ENCODE peak calls at places on chromosomes 5 and 9, in six cellular contexts. One of them, this sample, is unnamed.

GRCh38 chr5:156595132-156595787 is 254.8 kb upstream of the PPP1R2B start:
- DNase-seq in choroid plexus epithelial cell: no peak
- DNase-seq in NB4: no peak
- DNase-seq in AG09309: no peak
- DNase-seq in fibroblast of the aortic adventitia: no peak
- DNase-seq in astrocyte of the cerebellum: no peak
- DNase-seq in this sample: no peak

GRCh38 chr5:98902733-98903132 is 26.1 kb downstream of the CHD1 start:
- DNase-seq in choroid plexus epithelial cell: peak
- DNase-seq in NB4: no peak
- DNase-seq in AG09309: no peak
- DNase-seq in fibroblast of the aortic adventitia: peak
- DNase-seq in astrocyte of the cerebellum: peak
- DNase-seq in this sample: peak

GRCh38 chr5:73204302-73204701 is 31.3 kb downstream of the TMEM174 start:
- DNase-seq in choroid plexus epithelial cell: no peak
- DNase-seq in NB4: no peak
- DNase-seq in AG09309: no peak
- DNase-seq in fibroblast of the aortic adventitia: no peak
- DNase-seq in astrocyte of the cerebellum: no peak
- DNase-seq in this sample: no peak

GRCh38 chr9:3980771-3981170 is 319.1 kb downstream of the GLIS3 start:
- DNase-seq in choroid plexus epithelial cell: peak
- DNase-seq in NB4: no peak
- DNase-seq in AG09309: no peak
- DNase-seq in fibroblast of the aortic adventitia: peak
- DNase-seq in astrocyte of the cerebellum: no peak
- DNase-seq in this sample: peak

GRCh38 chr9:121727295-121728028 is 76.0 kb downstream of the DAB2IP start:
- DNase-seq in choroid plexus epithelial cell: no peak
- DNase-seq in NB4: no peak
- DNase-seq in AG09309: no peak
- DNase-seq in fibroblast of the aortic adventitia: peak
- DNase-seq in astrocyte of the cerebellum: no peak
- DNase-seq in this sample: no peak

GRCh38 chr5:172173771-172174170 is 14.3 kb downstream of the STK10 start:
- DNase-seq in choroid plexus epithelial cell: peak
- DNase-seq in NB4: peak
- DNase-seq in AG09309: peak
- DNase-seq in fibroblast of the aortic adventitia: peak
- DNase-seq in astrocyte of the cerebellum: peak
- DNase-seq in this sample: peak

GRCh38 chr5:51495672-51496071 is 112.4 kb downstream of the ISL1 start:
- DNase-seq in choroid plexus epithelial cell: peak
- DNase-seq in NB4: no peak
- DNase-seq in AG09309: no peak
- DNase-seq in fibroblast of the aortic adventitia: peak
- DNase-seq in astrocyte of the cerebellum: peak
- DNase-seq in this sample: peak

GRCh38 chr9:34451545-34451944 is 6.8 kb downstream of the FAM219A start:
- DNase-seq in choroid plexus epithelial cell: peak
- DNase-seq in NB4: peak
- DNase-seq in AG09309: no peak
- DNase-seq in fibroblast of the aortic adventitia: no peak
- DNase-seq in astrocyte of the cerebellum: no peak
- DNase-seq in this sample: peak

GRCh38 chr5:100595152-100595811 is 60.1 kb downstream of the FAM174A start:
- DNase-seq in choroid plexus epithelial cell: peak
- DNase-seq in NB4: peak
- DNase-seq in AG09309: peak
- DNase-seq in fibroblast of the aortic adventitia: peak
- DNase-seq in astrocyte of the cerebellum: peak
- DNase-seq in this sample: peak

GRCh38 chr5:138653502-138653901 is 78.3 kb upstream of the HSPA9 start:
- DNase-seq in choroid plexus epithelial cell: peak
- DNase-seq in NB4: peak
- DNase-seq in AG09309: no peak
- DNase-seq in fibroblast of the aortic adventitia: peak
- DNase-seq in astrocyte of the cerebellum: no peak
- DNase-seq in this sample: no peak

GRCh38 chr5:67774153-67774552 is 441.4 kb upstream of the PIK3R1 start:
- DNase-seq in choroid plexus epithelial cell: peak
- DNase-seq in NB4: no peak
- DNase-seq in AG09309: no peak
- DNase-seq in fibroblast of the aortic adventitia: peak
- DNase-seq in astrocyte of the cerebellum: no peak
- DNase-seq in this sample: no peak

GRCh38 chr9:136725612-136726011 is 13.2 kb downstream of the DIPK1B start:
- DNase-seq in choroid plexus epithelial cell: peak
- DNase-seq in NB4: no peak
- DNase-seq in AG09309: no peak
- DNase-seq in fibroblast of the aortic adventitia: no peak
- DNase-seq in astrocyte of the cerebellum: no peak
- DNase-seq in this sample: no peak

GRCh38 chr9:136728548-136729123 is 14.1 kb downstream of the LCN10 start:
- DNase-seq in choroid plexus epithelial cell: peak
- DNase-seq in NB4: peak
- DNase-seq in AG09309: no peak
- DNase-seq in fibroblast of the aortic adventitia: peak
- DNase-seq in astrocyte of the cerebellum: no peak
- DNase-seq in this sample: peak

GRCh38 chr9:136728080-136728547 is 14.6 kb downstream of the LCN10 start:
- DNase-seq in choroid plexus epithelial cell: peak
- DNase-seq in NB4: peak
- DNase-seq in AG09309: peak
- DNase-seq in fibroblast of the aortic adventitia: peak
- DNase-seq in astrocyte of the cerebellum: peak
- DNase-seq in this sample: peak

GRCh38 chr9:136726118-136726517 is 13.7 kb downstream of the DIPK1B start:
- DNase-seq in choroid plexus epithelial cell: no peak
- DNase-seq in NB4: no peak
- DNase-seq in AG09309: no peak
- DNase-seq in fibroblast of the aortic adventitia: no peak
- DNase-seq in astrocyte of the cerebellum: no peak
- DNase-seq in this sample: no peak

GRCh38 chr9:136726631-136727191 is 14.3 kb downstream of the DIPK1B start:
- DNase-seq in choroid plexus epithelial cell: no peak
- DNase-seq in NB4: peak
- DNase-seq in AG09309: no peak
- DNase-seq in fibroblast of the aortic adventitia: peak
- DNase-seq in astrocyte of the cerebellum: no peak
- DNase-seq in this sample: peak
- TF ChIP-seq CTCF in choroid plexus epithelial cell: peak
- TF ChIP-seq CTCF in NB4: peak
- TF ChIP-seq CTCF in AG09309: peak
- TF ChIP-seq CTCF in fibroblast of the aortic adventitia: peak
- TF ChIP-seq CTCF in astrocyte of the cerebellum: peak
- TF ChIP-seq CTCF in this sample: peak

GRCh38 chr5:33408816-33409215 is 31.9 kb upstream of the TARS1 start:
- DNase-seq in choroid plexus epithelial cell: no peak
- DNase-seq in NB4: no peak
- DNase-seq in AG09309: no peak
- DNase-seq in fibroblast of the aortic adventitia: peak
- DNase-seq in astrocyte of the cerebellum: no peak
- DNase-seq in this sample: no peak
- H3K4me3 ChIP-seq in choroid plexus epithelial cell: no peak
- H3K4me3 ChIP-seq in NB4: no peak
- H3K4me3 ChIP-seq in AG09309: no peak
- H3K4me3 ChIP-seq in fibroblast of the aortic adventitia: no peak
- H3K4me3 ChIP-seq in astrocyte of the cerebellum: no peak
- H3K4me3 ChIP-seq in this sample: no peak

GRCh38 chr5:177100714-177101121 is 14.0 kb downstream of the FGFR4 start:
- DNase-seq in choroid plexus epithelial cell: no peak
- DNase-seq in NB4: no peak
- DNase-seq in AG09309: no peak
- DNase-seq in fibroblast of the aortic adventitia: no peak
- DNase-seq in astrocyte of the cerebellum: no peak
- DNase-seq in this sample: no peak
- TF ChIP-seq CTCF in choroid plexus epithelial cell: no peak
- TF ChIP-seq CTCF in NB4: no peak
- TF ChIP-seq CTCF in AG09309: no peak
- TF ChIP-seq CTCF in fibroblast of the aortic adventitia: no peak
- TF ChIP-seq CTCF in astrocyte of the cerebellum: no peak
- TF ChIP-seq CTCF in this sample: no peak

GRCh38 chr5:140967226-140967893 is 1.1 kb downstream of the PCDHAC2 start:
- DNase-seq in choroid plexus epithelial cell: no peak
- DNase-seq in NB4: no peak
- DNase-seq in AG09309: no peak
- DNase-seq in fibroblast of the aortic adventitia: no peak
- DNase-seq in astrocyte of the cerebellum: no peak
- DNase-seq in this sample: no peak
- H3K4me3 ChIP-seq in choroid plexus epithelial cell: no peak
- H3K4me3 ChIP-seq in NB4: no peak
- H3K4me3 ChIP-seq in AG09309: no peak
- H3K4me3 ChIP-seq in fibroblast of the aortic adventitia: no peak
- H3K4me3 ChIP-seq in astrocyte of the cerebellum: no peak
- H3K4me3 ChIP-seq in this sample: no peak

GRCh38 chr9:79471577-79472543 is 99.9 kb upstream of the TLE4 start:
- DNase-seq in choroid plexus epithelial cell: peak
- DNase-seq in NB4: peak
- DNase-seq in AG09309: peak
- DNase-seq in fibroblast of the aortic adventitia: peak
- DNase-seq in astrocyte of the cerebellum: no peak
- DNase-seq in this sample: peak
- TF ChIP-seq CTCF in choroid plexus epithelial cell: peak
- TF ChIP-seq CTCF in NB4: no peak
- TF ChIP-seq CTCF in AG09309: peak
- TF ChIP-seq CTCF in fibroblast of the aortic adventitia: no peak
- TF ChIP-seq CTCF in astrocyte of the cerebellum: peak
- TF ChIP-seq CTCF in this sample: peak

GRCh38 chr9:107546859-107547258 is 57.3 kb upstream of the KLF4 start:
- DNase-seq in choroid plexus epithelial cell: no peak
- DNase-seq in NB4: no peak
- DNase-seq in AG09309: no peak
- DNase-seq in fibroblast of the aortic adventitia: no peak
- DNase-seq in astrocyte of the cerebellum: no peak
- DNase-seq in this sample: no peak

GRCh38 chr9:107547772-107548297 is 58.3 kb upstream of the KLF4 start:
- DNase-seq in choroid plexus epithelial cell: no peak
- DNase-seq in NB4: no peak
- DNase-seq in AG09309: no peak
- DNase-seq in fibroblast of the aortic adventitia: peak
- DNase-seq in astrocyte of the cerebellum: no peak
- DNase-seq in this sample: no peak

GRCh38 chr9:107548298-107549142 is 59.0 kb upstream of the KLF4 start:
- DNase-seq in choroid plexus epithelial cell: peak
- DNase-seq in NB4: peak
- DNase-seq in AG09309: peak
- DNase-seq in fibroblast of the aortic adventitia: peak
- DNase-seq in astrocyte of the cerebellum: peak
- DNase-seq in this sample: peak

GRCh38 chr9:107545036-107545435 is 55.5 kb upstream of the KLF4 start:
- DNase-seq in choroid plexus epithelial cell: no peak
- DNase-seq in NB4: no peak
- DNase-seq in AG09309: no peak
- DNase-seq in fibroblast of the aortic adventitia: no peak
- DNase-seq in astrocyte of the cerebellum: no peak
- DNase-seq in this sample: no peak

DNA sequence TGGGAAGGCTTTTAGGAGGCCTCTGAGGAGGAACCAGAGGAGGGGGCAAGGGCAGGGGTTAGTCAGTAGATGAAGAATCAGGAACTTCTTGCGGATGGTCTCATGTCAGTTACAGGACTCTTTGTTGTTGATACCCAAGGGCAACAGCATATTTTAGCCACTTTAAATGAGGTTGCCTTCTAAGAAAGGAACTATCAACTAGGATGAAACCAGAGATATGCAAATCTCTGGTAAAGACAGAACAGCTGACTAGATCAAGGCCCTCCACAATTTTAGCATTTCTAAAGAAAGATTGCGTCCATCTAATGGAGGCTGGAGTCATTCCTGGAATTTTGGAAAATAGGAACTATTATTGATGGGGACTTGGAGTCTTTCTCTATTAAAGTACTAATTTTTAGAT is 57.7 kb upstream of the KLF4 start:
- DNase-seq in choroid plexus epithelial cell: no peak
- DNase-seq in NB4: no peak
- DNase-seq in AG09309: no peak
- DNase-seq in fibroblast of the aortic adventitia: no peak
- DNase-seq in astrocyte of the cerebellum: no peak
- DNase-seq in this sample: no peak
- H3K4me3 ChIP-seq in choroid plexus epithelial cell: no peak
- H3K4me3 ChIP-seq in NB4: no peak
- H3K4me3 ChIP-seq in AG09309: no peak
- H3K4me3 ChIP-seq in fibroblast of the aortic adventitia: no peak
- H3K4me3 ChIP-seq in astrocyte of the cerebellum: no peak
- H3K4me3 ChIP-seq in this sample: no peak

GRCh38 chr9:90547896-90548295 is 94.7 kb downstream of the DIRAS2 start:
- DNase-seq in choroid plexus epithelial cell: peak
- DNase-seq in NB4: peak
- DNase-seq in AG09309: no peak
- DNase-seq in fibroblast of the aortic adventitia: no peak
- DNase-seq in astrocyte of the cerebellum: no peak
- DNase-seq in this sample: no peak
- TF ChIP-seq CTCF in choroid plexus epithelial cell: peak
- TF ChIP-seq CTCF in NB4: peak
- TF ChIP-seq CTCF in AG09309: no peak
- TF ChIP-seq CTCF in fibroblast of the aortic adventitia: no peak
- TF ChIP-seq CTCF in astrocyte of the cerebellum: no peak
- TF ChIP-seq CTCF in this sample: peak